ENCODE peak calls at places on chromosomes 5 and 9, in four cellular contexts. P is neural crest cell, F is ELR, Z is NCI-H1092 treated with DMSO at 0.1 percent for 48 hours. H is an unnamed sample.

GRCh38 chr9:111548623-111549022 is 23.6 kb downstream of the ZNF483 start:
- DNase-seq in P (no peak), F (no peak), Z (no peak), H (no peak)

GRCh38 chr9:128635266-128636023 is 21.2 kb downstream of the DYNC2I2 start:
- DNase-seq in P (peak; percentile 45), F (peak; percentile 99), Z (peak; percentile 55), H (peak; percentile 27)

GRCh38 chr5:72956324-72957140 is 691 bp downstream of the FCHO2 start:
- DNase-seq in P (peak; percentile 38), F (peak; percentile 72), Z (peak; percentile 14), H (peak; percentile 11)

GRCh38 chr5:112800901-112801300 is 60.2 kb upstream of the SRP19 start:
- DNase-seq in P (no peak), F (no peak), Z (peak; percentile 4), H (no peak)

GRCh38 chr5:16593630-16594029 is 23.2 kb downstream of the RETREG1 start:
- DNase-seq in P (no peak), F (peak; percentile 16), Z (no peak), H (no peak)

GRCh38 chr9:134602547-134603362 is 38.8 kb upstream of the COL5A1 start:
- DNase-seq in P (no peak), F (peak; percentile 99), Z (no peak), H (no peak)

GRCh38 chr9:98429613-98430012 is 174.2 kb upstream of the TBC1D2 start:
- DNase-seq in P (no peak), F (no peak), Z (no peak), H (no peak)

GRCh38 chr5:147223951-147224791 is 10.7 kb upstream of the STK32A start:
- DNase-seq in P (no peak), F (peak; percentile 57), Z (peak; percentile 6), H (peak; percentile 25)

GRCh38 chr9:38186372-38187115 is 117.5 kb upstream of the SHB start:
- DNase-seq in P (no peak), F (no peak), Z (no peak), H (no peak)

GRCh38 chr5:132012385-132013005 is 1.0 kb upstream of the ACSL6 start:
- DNase-seq in P (peak; percentile 66), F (peak; percentile 50), Z (no peak), H (no peak)

GRCh38 chr9:134322781-134323241 is 3.4 kb upstream of the RXRA start:
- DNase-seq in P (no peak), F (no peak), Z (no peak), H (no peak)

GRCh38 chr9:107198718-107199117 is 84.4 kb upstream of the RAD23B start:
- DNase-seq in P (no peak), F (no peak), Z (no peak), H (no peak)

GRCh38 chr9:108105885-108106284 is 616.3 kb upstream of the KLF4 start:
- DNase-seq in P (no peak), F (no peak), Z (no peak), H (no peak)

GRCh38 chr9:116198344-116198743 is 44.8 kb downstream of the PAPPA start:
- DNase-seq in P (no peak), F (no peak), Z (no peak), H (no peak)

GRCh38 chr9:90854637-90855036 is 53.0 kb downstream of the SYK start:
- DNase-seq in P (no peak), F (no peak), Z (no peak), H (no peak)

GRCh38 chr5:173839117-173839713 is 48.9 kb upstream of the CPEB4 start:
- DNase-seq in P (no peak), F (no peak), Z (no peak), H (no peak)